ENCODE peak calls at places on chromosomes 13 and 19, in four cellular contexts. I, X, D and F are unnamed samples.

GRCh38 chr19:50725932-50726230 is 2.7 kb downstream of the CLEC11A start:
- DNase-seq in X (no peak), D (no peak), I (no peak), F (no peak)

GRCh38 chr19:20107301-20107700 is 29.5 kb downstream of the ZNF90 start:
- DNase-seq in D (no peak), X (no peak), I (no peak), F (no peak)

GRCh38 chr13:60733933-60734332 is 336.9 kb downstream of the TDRD3 start:
- DNase-seq in I (no peak), X (no peak), D (no peak), F (no peak)

GRCh38 chr13:51793570-51794273 is 10.2 kb downstream of the DHRS12 start:
- DNase-seq in I (peak), X (peak), D (no peak), F (peak)

GRCh38 chr13:84609716-84610115 is 727.4 kb upstream of the SLITRK1 start:
- DNase-seq in X (no peak), I (peak), D (no peak), F (no peak)

GRCh38 chr13:84192125-84192524 is 309.9 kb upstream of the SLITRK1 start:
- DNase-seq in D (no peak), I (peak), X (no peak), F (no peak)

GRCh38 chr19:28961772-28962500 is 251.0 kb downstream of the UQCRFS1 start:
- DNase-seq in X (no peak), D (no peak), I (no peak), F (no peak)

GRCh38 chr13:44809152-44809551 is 180.1 kb downstream of the NUFIP1 start:
- DNase-seq in I (peak), D (no peak), X (no peak), F (no peak)

GRCh38 chr13:24176351-24177101 is 16.0 kb downstream of the SPATA13 start:
- DNase-seq in X (no peak), D (no peak), I (no peak), F (no peak)

GRCh38 chr13:33953203-33953602 is 135.3 kb downstream of the RFC3 start:
- DNase-seq in D (no peak), I (no peak), X (no peak), F (no peak)

GRCh38 chr13:38384171-38384570 is 34.5 kb downstream of the UFM1 start:
- DNase-seq in X (no peak), D (no peak), I (no peak), F (no peak)

GRCh38 chr19:42272989-42273406 is 3.9 kb downstream of the CIC start:
- DNase-seq in D (no peak), I (no peak), X (no peak), F (no peak)

GRCh38 chr13:75550159-75550567 is 572 bp downstream of the UCHL3 start:
- DNase-seq in X (peak), D (peak), I (peak), F (no peak)

GRCh38 chr13:36154567-36155231 is 23.5 kb upstream of the DCLK1 start:
- DNase-seq in I (peak), X (no peak), D (no peak), F (no peak)

GRCh38 chr19:531753-532571 is at the start of gene CDC34:
- DNase-seq in I (no peak), X (no peak), D (no peak), F (no peak)

GRCh38 chr13:47299316-47299715 is 402.5 kb upstream of the HTR2A start:
- DNase-seq in D (no peak), I (no peak), X (no peak), F (no peak)

GRCh38 chr13:109785141-109785891 is 1.1 kb downstream of the IRS2 start:
- DNase-seq in X (peak), I (peak), D (peak), F (no peak)

GRCh38 chr13:33004454-33004853 is 11.8 kb upstream of the KL start:
- DNase-seq in D (no peak), X (no peak), I (no peak), F (no peak)

GRCh38 chr13:110551284-110551683 is 10.2 kb downstream of the RAB20 start:
- DNase-seq in X (no peak), I (no peak), D (no peak), F (no peak)

GRCh38 chr13:67632590-67632989 is 402.5 kb upstream of the PCDH9 start:
- DNase-seq in X (no peak), I (no peak), D (no peak), F (peak)

GRCh38 chr19:33280351-33280921 is 21.9 kb downstream of the CEBPA start:
- DNase-seq in D (no peak), I (no peak), X (peak), F (no peak)

GRCh38 chr13:71785361-71785760 is 81.6 kb downstream of the DACH1 start:
- DNase-seq in D (no peak), X (no peak), I (no peak), F (no peak)

GRCh38 chr13:111202149-111202548 is 87.0 kb downstream of the ARHGEF7 start:
- DNase-seq in D (no peak), X (no peak), I (no peak), F (no peak)

GRCh38 chr13:48068952-48069351 is 26.0 kb downstream of the MED4 start:
- DNase-seq in D (no peak), X (no peak), I (no peak), F (no peak)

GRCh38 chr19:2602391-2603181 is 99.9 kb downstream of the GNG7 start:
- DNase-seq in X (peak), I (peak), D (no peak), F (no peak)

GRCh38 chr13:85197431-85197830 is 601.8 kb downstream of the SLITRK6 start:
- DNase-seq in D (no peak), X (no peak), I (no peak), F (no peak)

GRCh38 chr13:23963947-23964346 is 66.6 kb upstream of the C1QTNF9B start:
- DNase-seq in D (no peak), X (no peak), I (no peak), F (no peak)